ENCODE peak calls at places on chromosomes 2 and 18, in four cellular contexts. M, B, J and O are unnamed samples.

GRCh38 chr2:118124293-118124891 is 36.1 kb downstream of the INSIG2 start:
- DNase-seq in M (peak; percentile 65), B (no peak), J (no peak), O (no peak)

GRCh38 chr2:205169453-205169852 is 512.8 kb upstream of the NRP2 start:
- DNase-seq in M (no peak), B (no peak), J (peak; percentile 12), O (no peak)

GRCh38 chr2:217820066-217820819 is 182.6 kb downstream of the TNS1 start:
- DNase-seq in M (no peak), B (no peak), J (no peak), O (no peak)

GRCh38 chr2:173898178-173898668 is 67.0 kb downstream of the SP3 start:
- DNase-seq in M (peak; percentile 81), B (no peak), J (no peak), O (no peak)

GRCh38 chr2:41906325-41906700 is 141.5 kb upstream of the PKDCC start:
- DNase-seq in M (no peak), B (no peak), J (no peak), O (no peak)

GRCh38 chr18:34707670-34708069 is 2.4 kb upstream of the DTNA start:
- DNase-seq in M (no peak), B (peak; percentile 90), J (peak; percentile 94), O (peak; percentile 56)

GRCh38 chr2:95265182-95265581 is 9.1 kb upstream of the PROM2 start:
- DNase-seq in M (no peak), B (no peak), J (no peak), O (no peak)

GRCh38 chr2:68828887-68829708 is 42.1 kb downstream of the BMP10 start:
- DNase-seq in M (peak; percentile 98), B (peak; percentile 96), J (peak; percentile 97), O (peak; percentile 91)